ENCODE peak calls at places on chromosomes 11 and 22, in ten cellular contexts. H is stimulated activated CD4-positive, alpha-beta T cell treated with anti-CD3 and anti-CD28 coated beads, Interleukin-4, amount 100 ng/mL, for 4 hours; D is NCI-H1417; E is HCEC 1CT; G is islet precursor cell; P is HTR-8/SVneo; R is BJ; W is glutamatergic neuron; N is stimulated activated CD8-positive, alpha-beta memory T cell treated with anti-CD3 and anti-CD28 coated beads, Interleukin-2, amount 100 ng/mL, for 1 hour; K is NCI-H526 treated with DMSO at 0.1 percent for 48 hours. M is an unnamed sample.

GRCh38 chr11:35144103-35144741 is 5.3 kb downstream of the CD44 start:
- DNase-seq in H (peak), D (no peak), E (peak), G (no peak), P (no peak), R (no peak), W (no peak), N (no peak), K (no peak), M (no peak)

GRCh38 chr22:30357650-30358215 is 926 bp downstream of the CCDC157 start:
- DNase-seq in H (no peak), D (no peak), E (no peak), G (no peak), P (no peak), R (no peak), W (peak), N (no peak), K (no peak), M (no peak)

GRCh38 chr11:131932584-131933360 is 562.4 kb downstream of the NTM start:
- DNase-seq in H (no peak), D (no peak), E (no peak), G (no peak), P (no peak), R (no peak), W (no peak), N (no peak), K (no peak), M (no peak)

GRCh38 chr11:9675691-9676090 is 11.8 kb downstream of the SWAP70 start:
- DNase-seq in H (no peak), D (no peak), E (no peak), G (no peak), P (no peak), R (no peak), W (no peak), N (no peak), K (no peak), M (no peak)

GRCh38 chr11:57885298-57886035 is 123.9 kb downstream of the CTNND1 start:
- DNase-seq in H (no peak), D (no peak), E (no peak), G (peak), P (no peak), R (no peak), W (no peak), N (no peak), K (no peak), M (peak)

GRCh38 chr11:103875855-103876510 is 160.5 kb upstream of the DDI1 start:
- DNase-seq in H (no peak), D (no peak), E (no peak), G (no peak), P (no peak), R (no peak), W (no peak), N (no peak), K (no peak), M (no peak)

GRCh38 chr11:76087749-76088148 is 118.6 kb downstream of the WNT11 start:
- DNase-seq in H (no peak), D (no peak), E (no peak), G (peak), P (no peak), R (no peak), W (no peak), N (no peak), K (no peak), M (no peak)

GRCh38 chr11:35487532-35488078 is 37.8 kb downstream of the PAMR1 start:
- DNase-seq in H (no peak), D (peak), E (peak), G (peak), P (no peak), R (no peak), W (peak), N (no peak), K (peak), M (no peak)